ENCODE peak calls at places on chromosomes 2 and 18, in nine cellular contexts. S, R, X, J, K, I, C, P and T are unnamed samples.

GRCh38 chr2:42044939-42045338 is 2.9 kb upstream of the PKDCC start:
- DNase-seq in S (no peak), R (no peak), X (no peak), J (no peak), K (no peak), I (no peak), C (no peak), P (no peak), T (no peak)

GRCh38 chr2:42754776-42755140 is 9.2 kb downstream of the OXER1 start:
- DNase-seq in S (peak; percentile 36), R (no peak), X (no peak), J (no peak), K (no peak), I (no peak), C (no peak), P (no peak), T (no peak)

GRCh38 chr2:106579750-106580197 is 92.6 kb downstream of the CD8B2 start:
- DNase-seq in S (no peak), R (no peak), X (no peak), J (no peak), K (no peak), I (no peak), C (no peak), P (no peak), T (no peak)

GRCh38 chr2:224155896-224156295 is 116.8 kb upstream of the SERPINE2 start:
- DNase-seq in S (peak; percentile 32), R (no peak), X (no peak), J (no peak), K (no peak), I (no peak), C (no peak), P (no peak), T (no peak)

GRCh38 chr2:18987021-18987420 is 371.4 kb downstream of the OSR1 start:
- DNase-seq in S (peak; percentile 6), R (no peak), X (no peak), J (no peak), K (no peak), I (no peak), C (no peak), P (no peak), T (no peak)

GRCh38 chr2:154125900-154126299 is 254.2 kb downstream of the GALNT13 start:
- DNase-seq in S (peak; percentile 52), R (no peak), X (no peak), J (no peak), K (no peak), I (no peak), C (no peak), P (no peak), T (no peak)

GRCh38 chr2:161239416-161240109 is 68.7 kb upstream of the PSMD14 start:
- DNase-seq in S (no peak), R (no peak), X (no peak), J (no peak), K (peak; percentile 19), I (no peak), C (no peak), P (no peak), T (no peak)

GRCh38 chr2:143030127-143030526 is 99.1 kb upstream of the ARHGAP15 start:
- DNase-seq in S (no peak), R (no peak), X (no peak), J (no peak), K (no peak), I (no peak), C (no peak), P (no peak), T (no peak)

GRCh38 chr2:157326683-157327082 is 1.1 kb upstream of the ERMN start:
- DNase-seq in S (no peak), R (no peak), X (peak; percentile 56), J (no peak), K (peak; percentile 29), I (no peak), C (no peak), P (no peak), T (no peak)

GRCh38 chr18:63467699-63468098 is 9.1 kb upstream of the SERPINB5 start:
- DNase-seq in S (no peak), R (no peak), X (no peak), J (no peak), K (no peak), I (no peak), C (no peak), P (no peak), T (no peak)

GRCh38 chr2:79640001-79640400 is 127.2 kb downstream of the CTNNA2 start:
- DNase-seq in S (no peak), R (no peak), X (no peak), J (no peak), K (no peak), I (no peak), C (no peak), P (no peak), T (no peak)

GRCh38 chr2:216478151-216478550 is 20.5 kb upstream of the RPL37A start:
- DNase-seq in S (peak; percentile 90), R (no peak), X (no peak), J (no peak), K (no peak), I (no peak), C (peak; percentile 45), P (no peak), T (no peak)

GRCh38 chr2:148096012-148096411 is 75.1 kb downstream of the MBD5 start:
- DNase-seq in S (peak; percentile 37), R (no peak), X (no peak), J (no peak), K (no peak), I (no peak), C (no peak), P (no peak), T (no peak)